ENCODE peak calls at places on chromosomes 7 and 10, in nine cellular contexts. S is Panc1; O is upper lobe of right lung; B is right lobe of liver; G is psoas muscle; D is CD4-positive, alpha-beta memory T cell; A is neuronal stem cell; W is Karpas-422; Z is cardiac muscle cell. F is an unnamed sample. For H3K36me3 and H3K4me1, the result is how much of the 10 kb centered on the place peaks cover.

GRCh38 chr7:77866791-77867190 is 68.2 kb downstream of the PHTF2 start:
- DNase-seq in S (peak), O (no peak), B (no peak), G (no peak), D (no peak), A (no peak), W (no peak), Z (no peak), F (no peak)

GRCh38 chr10:104557966-104558365 is 83.1 kb upstream of the SORCS3 start:
- DNase-seq in S (no peak), O (no peak), B (no peak), G (no peak), D (no peak), A (no peak), W (no peak), Z (no peak), F (no peak)

GRCh38 chr7:106065560-106066500 is 46.3 kb downstream of the SYPL1 start:
- DNase-seq in S (no peak), O (no peak), B (peak), G (no peak), D (no peak), A (no peak), W (no peak), Z (no peak), F (peak)

GRCh38 chr7:101901661-101902491 is 84.5 kb downstream of the CUX1 start:
- DNase-seq in S (no peak), O (no peak), B (no peak), G (no peak), D (no peak), A (no peak), W (no peak), Z (no peak), F (no peak)

GRCh38 chr7:8481752-8482446 is 48.5 kb downstream of the NXPH1 start:
- DNase-seq in S (no peak), O (no peak), B (no peak), G (peak), D (no peak), A (no peak), W (no peak), Z (peak), F (no peak)

GRCh38 chr7:32502656-32503189 is 7.4 kb downstream of the AVL9 start:
- DNase-seq in S (no peak), O (no peak), B (no peak), G (no peak), D (no peak), A (no peak), W (peak), Z (no peak), F (no peak)

GRCh38 chr7:25795824-25796235 is 356.2 kb upstream of the NFE2L3 start:
- DNase-seq in S (no peak), O (no peak), B (no peak), G (no peak), D (no peak), A (no peak), W (no peak), Z (no peak), F (peak)

GRCh38 chr10:22816298-22816653 is 101.9 kb upstream of the PIP4K2A start:
- DNase-seq in S (peak), O (no peak), B (no peak), G (no peak), D (no peak), A (no peak), W (no peak), Z (no peak), F (peak)

GRCh38 chr10:33005322-33006282 is 47.6 kb upstream of the ITGB1 start:
- DNase-seq in S (peak), O (peak), B (peak), G (peak), D (no peak), A (peak), W (peak), Z (peak), F (peak)

GRCh38 chr7:46695045-46695708 is 774.1 kb upstream of the IGFBP3 start:
- DNase-seq in S (no peak), O (no peak), B (peak), G (no peak), D (no peak), A (no peak), W (no peak), Z (no peak), F (no peak)

GRCh38 chr10:70866424-70866823 is 21.9 kb downstream of the PCBD1 start:
- DNase-seq in S (no peak), O (no peak), B (no peak), G (no peak), D (no peak), A (no peak), W (no peak), Z (no peak), F (no peak)

GRCh38 chr10:100106865-100107264 is 25.2 kb upstream of the CPN1 start:
- DNase-seq in S (no peak), O (no peak), B (no peak), G (no peak), D (no peak), A (no peak), W (no peak), Z (no peak), F (no peak)

GRCh38 chr10:74924251-74924954 is 98.0 kb downstream of the KAT6B start:
- DNase-seq in S (peak), O (no peak), B (no peak), G (no peak), D (no peak), A (no peak), W (no peak), Z (no peak), F (peak)

GRCh38 chr10:87817291-87817872 is 644 bp downstream of the ATAD1 start:
- DNase-seq in S (no peak), O (no peak), B (no peak), G (no peak), D (no peak), A (no peak), W (peak), Z (no peak), F (peak)

GRCh38 chr7:105011771-105012502 is 2.1 kb upstream of the KMT2E start:
- DNase-seq in S (no peak), O (no peak), B (no peak), G (no peak), D (no peak), A (no peak), W (no peak), Z (no peak), F (peak)

GRCh38 chr7:36303202-36304098 is 86.2 kb upstream of the ANLN start:
- DNase-seq in S (peak), O (peak), B (peak), G (peak), D (no peak), A (no peak), W (no peak), Z (peak), F (peak)

GRCh38 chr7:28723336-28723735 is 234.8 kb downstream of the TRIL start:
- DNase-seq in S (no peak), O (no peak), B (no peak), G (no peak), D (no peak), A (peak), W (no peak), Z (no peak), F (no peak)

GRCh38 chr10:122286872-122287271 is 15.8 kb downstream of the BTBD16 start:
- DNase-seq in S (no peak), O (no peak), B (no peak), G (peak), D (no peak), A (no peak), W (no peak), Z (no peak), F (no peak)

DNA sequence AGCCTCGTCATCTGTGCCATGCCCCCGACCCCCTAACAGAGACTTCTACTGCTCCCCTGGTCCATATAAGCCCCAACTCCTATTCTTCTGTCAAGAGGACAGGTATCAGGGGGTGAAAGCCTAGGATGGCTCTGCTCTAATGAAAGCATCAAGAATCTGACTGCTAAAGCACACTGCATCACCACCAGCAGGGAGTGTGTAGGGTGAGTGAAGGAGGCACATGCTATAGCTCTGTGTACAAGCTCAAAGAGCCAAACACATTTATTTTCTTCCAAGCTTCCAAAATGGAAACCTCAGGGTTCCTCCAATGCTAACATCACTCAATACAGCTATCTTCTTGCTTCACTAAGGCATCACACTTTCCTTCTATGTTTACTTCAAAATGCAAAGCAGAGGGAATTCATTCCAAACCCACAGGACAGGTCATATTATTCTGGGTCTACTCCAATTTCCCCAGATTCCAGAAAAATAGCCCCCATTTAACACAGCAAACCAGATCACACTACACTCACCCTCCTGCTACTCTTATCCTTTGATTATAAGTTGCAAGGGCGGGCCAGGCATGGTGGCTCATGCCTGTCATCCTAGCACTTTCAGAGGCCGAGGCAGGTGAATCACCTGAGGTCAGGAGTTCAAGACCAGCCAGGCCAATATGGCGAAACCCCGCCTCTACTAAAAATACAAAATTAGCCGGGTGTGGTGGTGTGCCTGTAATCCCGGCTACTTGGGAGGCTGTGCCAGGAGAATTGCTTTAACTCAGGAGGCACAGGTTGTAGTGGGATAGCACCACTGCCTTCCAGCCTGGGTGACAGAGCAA is 36.6 kb downstream of the RHEB start:
- DNase-seq in S (no peak), O (no peak), B (no peak), G (no peak), D (no peak), A (no peak), W (no peak), Z (no peak), F (no peak)
- H3K36me3 ChIP-seq in S (under half), O (half or more), B (under half), G (under half), D (under half), A (half or more), W (under half), Z (under half), F (half or more)

GRCh38 chr10:31320598-31321211 is 1.7 kb downstream of the ZEB1 start:
- DNase-seq in S (no peak), O (no peak), B (peak), G (peak), D (no peak), A (peak), W (peak), Z (peak), F (peak)
- H3K4me3 ChIP-seq in S (peak), O (peak), B (peak), G (peak), D (peak), A (peak), W (peak), Z (peak), F (peak)

GRCh38 chr7:918441-919113 is 35.9 kb downstream of the ADAP1 start:
- DNase-seq in S (no peak), O (peak), B (peak), G (peak), D (no peak), A (no peak), W (no peak), Z (no peak), F (peak)

GRCh38 chr7:917255-918117 is 37.0 kb downstream of the ADAP1 start:
- DNase-seq in S (no peak), O (peak), B (no peak), G (peak), D (no peak), A (no peak), W (no peak), Z (no peak), F (no peak)

GRCh38 chr7:919114-919442 is 35.4 kb downstream of the ADAP1 start:
- DNase-seq in S (no peak), O (peak), B (peak), G (no peak), D (no peak), A (no peak), W (no peak), Z (no peak), F (peak)

GRCh38 chr7:916291-916941 is 38.1 kb downstream of the ADAP1 start:
- DNase-seq in S (no peak), O (peak), B (no peak), G (peak), D (no peak), A (no peak), W (no peak), Z (no peak), F (no peak)

GRCh38 chr7:918118-918425 is 36.4 kb downstream of the ADAP1 start:
- DNase-seq in S (no peak), O (peak), B (no peak), G (peak), D (no peak), A (no peak), W (no peak), Z (no peak), F (no peak)
- H3K4me1 ChIP-seq in S (under half), O (under half), B (under half), G (under half), D (under half), A (under half), W (under half), Z (under half), F (under half)

GRCh38 chr10:101656915-101657314 is 38.1 kb downstream of the FBXW4 start:
- DNase-seq in S (no peak), O (no peak), B (no peak), G (no peak), D (no peak), A (no peak), W (no peak), Z (peak), F (no peak)
- H3K36me3 ChIP-seq in S (under half), O (half or more), B (under half), G (under half), D (under half), A (under half), W (under half), Z (under half), F (under half)

DNA sequence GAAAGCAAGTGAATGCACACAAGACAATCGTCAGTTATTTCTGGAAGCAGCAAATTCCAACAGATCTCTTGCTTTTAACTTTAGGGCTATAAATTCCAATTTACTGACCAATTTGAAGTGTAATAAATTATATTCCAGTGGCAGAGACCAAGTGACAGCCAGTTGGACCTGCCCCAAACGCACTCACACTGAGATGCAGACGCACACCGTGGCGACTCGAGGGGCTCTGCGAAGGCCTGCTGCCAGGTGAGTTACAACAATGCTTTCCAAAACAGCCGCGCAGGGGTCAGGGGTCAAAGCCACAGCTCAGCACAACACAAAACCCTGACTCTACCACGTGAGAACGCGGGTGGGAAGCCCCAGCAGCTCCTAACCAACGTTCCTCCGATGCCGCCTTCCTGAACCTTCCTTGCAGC is 97.4 kb downstream of the ZRANB1 start:
- DNase-seq in S (no peak), O (no peak), B (no peak), G (no peak), D (no peak), A (no peak), W (no peak), Z (no peak), F (no peak)
- H3K4me3 ChIP-seq in S (no peak), O (no peak), B (no peak), G (no peak), D (no peak), A (no peak), W (no peak), Z (no peak), F (no peak)

DNA sequence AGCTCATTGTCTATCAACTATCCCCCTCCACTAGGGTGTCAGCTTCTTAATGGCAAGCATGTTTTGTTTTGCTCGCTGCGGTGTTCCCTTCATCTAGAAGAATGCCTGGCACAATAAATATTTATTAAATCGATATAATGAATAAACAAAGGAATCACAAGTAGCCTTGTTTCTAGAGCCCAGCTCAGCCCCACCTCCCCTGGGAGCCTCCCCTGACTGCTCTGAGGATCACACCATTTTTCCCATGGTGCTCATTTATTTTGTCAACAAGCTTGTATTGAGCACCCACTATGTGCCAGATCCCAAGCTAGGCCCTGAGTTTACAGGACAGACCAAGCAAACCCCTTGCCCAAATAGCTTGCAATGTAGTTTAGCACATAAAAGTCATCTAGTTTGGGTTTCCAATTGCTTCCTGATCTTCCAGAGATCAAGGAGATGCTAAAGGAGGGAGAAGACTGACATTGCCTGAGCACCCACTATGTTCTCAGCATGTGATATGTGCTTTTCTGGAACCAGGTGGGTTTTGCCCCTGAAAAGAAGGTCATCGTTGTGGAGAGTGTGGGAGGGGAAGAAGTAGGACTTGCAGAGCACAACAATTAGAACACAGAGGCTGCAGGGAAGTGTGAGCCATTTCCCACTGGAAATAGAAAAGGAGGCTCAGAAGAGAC is 42.3 kb upstream of the GPAM start:
- DNase-seq in S (no peak), O (no peak), B (peak), G (no peak), D (no peak), A (no peak), W (no peak), Z (no peak), F (no peak)
- H3K4me1 ChIP-seq in S (under half), O (under half), B (under half), G (under half), D (under half), A (under half), W (under half), Z (under half), F (under half)

GRCh38 chr7:99344061-99344647 is 18.5 kb downstream of the ARPC1A start:
- DNase-seq in S (no peak), O (no peak), B (no peak), G (no peak), D (no peak), A (no peak), W (peak), Z (no peak), F (no peak)
- H3K36me3 ChIP-seq in S (under half), O (half or more), B (half or more), G (under half), D (half or more), A (half or more), W (under half), Z (half or more), F (half or more)

GRCh38 chr7:157337316-157338149 is 729 bp downstream of the DNAJB6 start:
- DNase-seq in S (no peak), O (peak), B (peak), G (peak), D (peak), A (no peak), W (peak), Z (peak), F (peak)
- H3K4me3 ChIP-seq in S (peak), O (peak), B (peak), G (peak), D (peak), A (peak), W (peak), Z (peak), F (peak)